ENCODE peak calls at places on chromosomes 7 and 10, in nine cellular contexts. W, I, Y, G, S, X, T, P and V are unnamed samples.

GRCh38 chr7:155918720-155919399 is 106.6 kb upstream of the SHH start:
- DNase-seq in W (no peak), T (no peak), X (peak; percentile 96), S (no peak), I (no peak), Y (peak; percentile 90), G (peak; percentile 66), P (no peak), V (peak; percentile 60)

GRCh38 chr10:46539596-46540411 is 16.7 kb downstream of the GPRIN2 start:
- DNase-seq in T (no peak), P (no peak), Y (peak; percentile 90), X (no peak), W (no peak), S (no peak), G (peak; percentile 86), I (no peak), V (no peak)

GRCh38 chr7:149714081-149714909 is 59.1 kb downstream of the ZNF467 start:
- DNase-seq in P (peak; percentile 32), G (peak; percentile 75), Y (peak; percentile 66), T (peak; percentile 100), X (no peak), W (peak; percentile 61), S (peak; percentile 95), I (peak; percentile 99), V (no peak)

GRCh38 chr10:62818426-62819011 is 2.4 kb upstream of the EGR2 start:
- DNase-seq in G (no peak), Y (no peak), T (peak; percentile 74), X (no peak), S (peak; percentile 73), W (no peak), P (no peak), I (no peak), V (no peak)

GRCh38 chr10:75399461-75400162 is 2.0 kb downstream of the ZNF503 start:
- DNase-seq in I (peak; percentile 70), X (no peak), T (peak; percentile 88), S (peak; percentile 82), W (no peak), P (no peak), G (peak; percentile 36), Y (peak; percentile 64), V (no peak)

GRCh38 chr10:12419279-12419847 is 70.0 kb downstream of the CAMK1D start:
- DNase-seq in X (peak; percentile 70), W (no peak), Y (no peak), G (no peak), I (no peak), T (no peak), S (no peak), P (no peak), V (peak; percentile 79)

GRCh38 chr10:51788270-51788669 is 88.9 kb upstream of the CSTF2T start:
- DNase-seq in P (no peak), S (no peak), T (no peak), X (no peak), Y (no peak), G (no peak), W (no peak), I (no peak), V (no peak)

GRCh38 chr10:89206402-89207180 is 526 bp downstream of the CH25H start:
- DNase-seq in X (no peak), P (no peak), G (no peak), W (no peak), Y (no peak), I (no peak), S (peak; percentile 54), T (peak; percentile 57), V (no peak)

GRCh38 chr7:95527776-95528250 is 42.1 kb downstream of the ASB4 start:
- DNase-seq in I (no peak), S (peak; percentile 6), G (no peak), X (no peak), Y (no peak), W (no peak), T (no peak), P (no peak), V (no peak)

DNA sequence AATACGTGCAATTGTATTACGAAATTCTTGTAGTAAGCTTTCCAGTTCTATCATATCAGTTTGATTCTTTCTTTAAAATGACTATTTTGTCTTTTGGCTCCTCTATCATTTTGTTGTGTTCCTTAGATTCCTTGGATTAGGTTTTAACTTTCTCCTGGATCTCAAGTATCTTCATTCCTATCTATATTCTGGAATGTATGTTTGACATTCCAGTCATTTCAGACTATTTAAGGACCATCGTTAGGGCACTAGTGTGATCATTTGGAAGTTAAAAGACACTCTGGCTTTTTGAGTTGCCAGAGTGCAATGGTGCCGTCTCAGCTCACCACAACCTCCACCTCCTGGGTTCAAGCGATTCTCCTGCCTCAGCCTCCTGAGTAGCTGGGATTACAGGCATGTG is 45.7 kb upstream of the SFTPD start:
- DNase-seq in T (no peak), G (no peak), I (no peak), Y (no peak), S (peak; percentile 46), P (no peak), X (no peak), W (no peak), V (no peak)
- TF ChIP-seq REST in T (no peak), G (no peak), I (no peak), Y (no peak), S (no peak), P (no peak), X (no peak), W (no peak), V (no peak)

GRCh38 chr10:71865561-71866041 is 14.6 kb upstream of the PSAP start:
- DNase-seq in X (no peak), W (no peak), I (no peak), T (no peak), G (no peak), S (no peak), Y (no peak), P (no peak), V (no peak)

GRCh38 chr10:71863203-71863602 is 12.2 kb upstream of the PSAP start:
- DNase-seq in X (no peak), W (no peak), P (no peak), I (no peak), Y (no peak), G (no peak), T (no peak), S (no peak), V (no peak)

GRCh38 chr10:71860243-71861029 is 9.4 kb upstream of the PSAP start:
- DNase-seq in W (peak; percentile 90), X (peak; percentile 97), G (peak; percentile 85), T (peak; percentile 70), P (no peak), S (peak; percentile 76), Y (peak; percentile 95), I (peak; percentile 94), V (peak; percentile 94)

GRCh38 chr10:71868192-71868697 is 17.2 kb upstream of the PSAP start:
- DNase-seq in X (peak; percentile 71), P (no peak), S (no peak), Y (peak; percentile 57), G (peak; percentile 44), W (no peak), T (peak; percentile 44), I (peak; percentile 63), V (no peak)

GRCh38 chr10:71864861-71865473 is 13.9 kb upstream of the PSAP start:
- DNase-seq in X (no peak), Y (no peak), W (no peak), I (no peak), G (no peak), S (no peak), T (no peak), P (no peak), V (no peak)
- TF ChIP-seq REST in X (no peak), Y (no peak), W (no peak), I (no peak), G (no peak), S (no peak), T (no peak), P (no peak), V (no peak)

DNA sequence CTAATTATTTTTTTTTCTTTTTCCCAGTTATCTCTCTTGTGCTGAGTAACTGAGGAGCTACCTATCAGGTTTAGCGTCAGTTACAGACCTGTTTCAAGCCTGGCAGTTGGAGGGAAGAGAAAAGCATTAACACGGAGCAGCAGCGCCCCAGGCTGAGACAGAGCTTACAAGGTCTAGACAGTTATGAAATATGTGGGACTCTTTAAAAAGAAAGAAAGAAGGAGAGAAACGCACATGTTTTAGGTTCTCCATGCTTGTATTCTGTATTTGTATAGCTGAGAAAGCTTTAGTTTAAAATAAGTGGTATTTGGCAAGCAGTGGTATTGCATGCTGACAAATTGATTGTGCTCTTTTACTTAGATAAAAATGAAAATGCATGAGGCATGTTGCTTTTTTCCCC is 157.6 kb downstream of the GRK5 start:
- DNase-seq in Y (no peak), I (no peak), S (no peak), T (peak; percentile 53), X (no peak), P (no peak), W (no peak), G (no peak), V (no peak)
- TF ChIP-seq REST in Y (no peak), I (no peak), S (no peak), T (no peak), X (no peak), P (no peak), W (no peak), G (no peak), V (no peak)

DNA sequence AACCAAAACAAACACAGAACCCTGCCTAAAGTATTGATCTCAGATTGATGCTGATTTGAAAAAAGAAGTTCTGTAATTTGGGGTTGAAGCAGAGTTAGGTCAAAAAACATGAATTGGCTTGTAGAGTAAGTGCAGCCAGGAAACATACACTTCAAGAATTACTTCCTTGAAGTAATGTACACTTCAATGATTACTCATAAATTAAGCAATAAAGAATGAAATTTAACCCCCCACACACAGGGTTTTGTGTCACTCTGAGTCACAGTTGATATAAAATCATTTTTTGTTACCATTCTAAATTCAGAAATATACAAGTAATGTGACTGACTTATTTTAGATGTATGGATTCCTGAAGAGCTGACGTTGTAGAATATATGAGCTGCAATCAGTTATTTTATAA is 622.2 kb downstream of the POM121L12 start:
- DNase-seq in T (no peak), X (no peak), I (no peak), Y (no peak), G (no peak), P (no peak), S (no peak), W (no peak), V (no peak)
- TF ChIP-seq REST in T (no peak), X (no peak), I (no peak), Y (no peak), G (no peak), P (no peak), S (no peak), W (no peak), V (no peak)

DNA sequence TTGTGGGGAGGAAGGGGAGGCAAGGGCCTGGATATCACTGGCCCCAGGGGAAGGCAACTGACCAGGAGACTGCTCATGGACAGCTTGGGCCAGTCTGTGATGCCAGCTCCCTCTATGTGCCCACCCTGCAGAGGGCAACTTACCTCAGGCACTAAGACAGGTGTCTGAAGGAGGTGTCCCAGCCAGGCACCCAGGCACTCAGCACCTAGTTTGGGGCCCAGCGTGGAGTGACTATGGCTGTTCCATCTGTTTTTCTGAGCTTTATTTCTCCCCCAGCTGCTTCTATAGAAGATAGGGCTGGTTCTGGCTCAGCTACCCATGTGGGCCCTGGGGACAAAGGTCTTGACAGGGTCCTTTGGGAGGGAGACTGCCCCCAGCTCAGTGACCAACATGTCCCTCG is 150.6 kb upstream of the PCBD1 start:
- DNase-seq in S (no peak), W (no peak), G (no peak), P (no peak), T (no peak), Y (no peak), I (no peak), X (no peak), V (no peak)
- TF ChIP-seq REST in S (no peak), W (no peak), G (no peak), P (no peak), T (no peak), Y (no peak), I (no peak), X (no peak), V (no peak)

GRCh38 chr10:58970160-58970915 is 206.1 kb upstream of the PHYHIPL start:
- DNase-seq in P (no peak), I (no peak), S (no peak), W (no peak), Y (no peak), X (no peak), G (no peak), T (no peak), V (no peak)
- TF ChIP-seq REST in P (no peak), I (no peak), S (no peak), W (no peak), Y (no peak), X (no peak), G (no peak), T (no peak), V (no peak)